ENCODE peak calls at places on chromosome 22, in ten cellular contexts. One of them, this sample, is unnamed.

GRCh38 chr22:47178339-47178738 is 415.9 kb downstream of the TBC1D22A start:
- DNase-seq in CD4-positive, alpha-beta T cell: no peak
- DNase-seq in body of pancreas: no peak
- DNase-seq in GM10248: no peak
- DNase-seq in PC-9: no peak
- DNase-seq in heart right ventricle: no peak
- DNase-seq in SK-N-SH: no peak
- DNase-seq in H9: no peak
- DNase-seq in endothelial cell: no peak
- DNase-seq in colonic mucosa: no peak
- DNase-seq in this sample: no peak

GRCh38 chr22:35489225-35489624 is 51.4 kb upstream of the RASD2 start:
- DNase-seq in CD4-positive, alpha-beta T cell: no peak
- DNase-seq in body of pancreas: no peak
- DNase-seq in GM10248: no peak
- DNase-seq in PC-9: peak
- DNase-seq in heart right ventricle: no peak
- DNase-seq in SK-N-SH: peak
- DNase-seq in H9: no peak
- DNase-seq in endothelial cell: no peak
- DNase-seq in colonic mucosa: no peak
- DNase-seq in this sample: no peak

GRCh38 chr22:38832005-38832978 is 11.5 kb downstream of the NPTXR start:
- DNase-seq in CD4-positive, alpha-beta T cell: no peak
- DNase-seq in body of pancreas: no peak
- DNase-seq in GM10248: no peak
- DNase-seq in PC-9: no peak
- DNase-seq in heart right ventricle: no peak
- DNase-seq in SK-N-SH: no peak
- DNase-seq in H9: no peak
- DNase-seq in endothelial cell: no peak
- DNase-seq in colonic mucosa: no peak
- DNase-seq in this sample: no peak

GRCh38 chr22:29744902-29745301 is 21.9 kb downstream of the ZMAT5 start:
- DNase-seq in CD4-positive, alpha-beta T cell: no peak
- DNase-seq in body of pancreas: no peak
- DNase-seq in GM10248: no peak
- DNase-seq in PC-9: no peak
- DNase-seq in heart right ventricle: no peak
- DNase-seq in SK-N-SH: no peak
- DNase-seq in H9: no peak
- DNase-seq in endothelial cell: no peak
- DNase-seq in colonic mucosa: peak
- DNase-seq in this sample: no peak

GRCh38 chr22:29481265-29482000 is 1.4 kb downstream of the NEFH start:
- DNase-seq in CD4-positive, alpha-beta T cell: no peak
- DNase-seq in body of pancreas: peak
- DNase-seq in GM10248: no peak
- DNase-seq in PC-9: no peak
- DNase-seq in heart right ventricle: no peak
- DNase-seq in SK-N-SH: no peak
- DNase-seq in H9: peak
- DNase-seq in endothelial cell: peak
- DNase-seq in colonic mucosa: no peak
- DNase-seq in this sample: peak

GRCh38 chr22:33328789-33329296 is 270.7 kb upstream of the SYN3 start:
- DNase-seq in CD4-positive, alpha-beta T cell: no peak
- DNase-seq in body of pancreas: no peak
- DNase-seq in GM10248: no peak
- DNase-seq in PC-9: peak
- DNase-seq in heart right ventricle: no peak
- DNase-seq in SK-N-SH: no peak
- DNase-seq in H9: no peak
- DNase-seq in endothelial cell: no peak
- DNase-seq in colonic mucosa: peak
- DNase-seq in this sample: no peak

GRCh38 chr22:45879552-45879949 is 97.4 kb downstream of the WNT7B start:
- DNase-seq in CD4-positive, alpha-beta T cell: no peak
- DNase-seq in body of pancreas: no peak
- DNase-seq in GM10248: no peak
- DNase-seq in PC-9: no peak
- DNase-seq in heart right ventricle: peak
- DNase-seq in SK-N-SH: no peak
- DNase-seq in H9: peak
- DNase-seq in endothelial cell: no peak
- DNase-seq in colonic mucosa: no peak
- DNase-seq in this sample: no peak

GRCh38 chr22:38317995-38318715 is 922 bp upstream of the CSNK1E start:
- DNase-seq in CD4-positive, alpha-beta T cell: no peak
- DNase-seq in body of pancreas: peak
- DNase-seq in GM10248: no peak
- DNase-seq in PC-9: peak
- DNase-seq in heart right ventricle: peak
- DNase-seq in SK-N-SH: no peak
- DNase-seq in H9: no peak
- DNase-seq in endothelial cell: peak
- DNase-seq in colonic mucosa: peak
- DNase-seq in this sample: peak

GRCh38 chr22:48743601-48744282 is 1083.9 kb downstream of the BRD1 start:
- DNase-seq in CD4-positive, alpha-beta T cell: no peak
- DNase-seq in body of pancreas: no peak
- DNase-seq in GM10248: no peak
- DNase-seq in PC-9: no peak
- DNase-seq in heart right ventricle: no peak
- DNase-seq in SK-N-SH: no peak
- DNase-seq in H9: no peak
- DNase-seq in endothelial cell: no peak
- DNase-seq in colonic mucosa: no peak
- DNase-seq in this sample: no peak

GRCh38 chr22:38540731-38541130 is 29.3 kb downstream of the DMC1 start:
- DNase-seq in CD4-positive, alpha-beta T cell: no peak
- DNase-seq in body of pancreas: no peak
- DNase-seq in GM10248: no peak
- DNase-seq in PC-9: no peak
- DNase-seq in heart right ventricle: no peak
- DNase-seq in SK-N-SH: no peak
- DNase-seq in H9: no peak
- DNase-seq in endothelial cell: no peak
- DNase-seq in colonic mucosa: no peak
- DNase-seq in this sample: no peak

GRCh38 chr22:45204751-45205623 is 35.7 kb downstream of the KIAA0930 start:
- DNase-seq in CD4-positive, alpha-beta T cell: no peak
- DNase-seq in body of pancreas: no peak
- DNase-seq in GM10248: no peak
- DNase-seq in PC-9: no peak
- DNase-seq in heart right ventricle: no peak
- DNase-seq in SK-N-SH: peak
- DNase-seq in H9: no peak
- DNase-seq in endothelial cell: no peak
- DNase-seq in colonic mucosa: no peak
- DNase-seq in this sample: no peak

GRCh38 chr22:42303304-42304020 is 33.0 kb upstream of the TCF20 start:
- DNase-seq in CD4-positive, alpha-beta T cell: no peak
- DNase-seq in body of pancreas: no peak
- DNase-seq in GM10248: no peak
- DNase-seq in PC-9: no peak
- DNase-seq in heart right ventricle: no peak
- DNase-seq in SK-N-SH: no peak
- DNase-seq in H9: no peak
- DNase-seq in endothelial cell: no peak
- DNase-seq in colonic mucosa: peak
- DNase-seq in this sample: no peak
- TF ChIP-seq CTCF in CD4-positive, alpha-beta T cell: no peak
- TF ChIP-seq CTCF in body of pancreas: no peak
- TF ChIP-seq CTCF in GM10248: no peak
- TF ChIP-seq CTCF in PC-9: no peak
- TF ChIP-seq CTCF in heart right ventricle: no peak
- TF ChIP-seq CTCF in SK-N-SH: no peak
- TF ChIP-seq CTCF in H9: peak
- TF ChIP-seq CTCF in endothelial cell: no peak
- TF ChIP-seq CTCF in colonic mucosa: no peak
- TF ChIP-seq CTCF in this sample: no peak

DNA sequence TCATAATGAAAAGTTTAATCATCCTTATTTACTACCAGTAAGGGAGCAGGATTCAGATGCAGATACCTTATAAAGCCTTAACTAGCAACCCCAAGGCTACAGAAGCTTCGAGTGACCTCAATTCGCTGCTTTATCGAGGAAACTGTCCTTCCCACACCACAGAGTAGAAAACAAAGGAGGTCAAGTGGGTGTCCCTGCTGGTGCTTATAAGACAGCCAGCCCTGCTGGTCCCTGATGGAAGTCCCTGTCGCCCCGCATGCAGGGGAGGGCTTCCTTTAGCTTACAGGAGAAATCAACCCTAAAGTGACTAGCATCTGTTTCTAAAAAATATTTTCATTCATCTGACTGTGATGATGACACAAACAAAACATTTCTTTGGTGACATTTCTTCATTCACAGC is 7.3 kb downstream of the MN1 start:
- DNase-seq in CD4-positive, alpha-beta T cell: no peak
- DNase-seq in body of pancreas: no peak
- DNase-seq in GM10248: no peak
- DNase-seq in PC-9: no peak
- DNase-seq in heart right ventricle: no peak
- DNase-seq in SK-N-SH: no peak
- DNase-seq in H9: no peak
- DNase-seq in endothelial cell: no peak
- DNase-seq in colonic mucosa: no peak
- DNase-seq in this sample: no peak
- TF ChIP-seq CTCF in CD4-positive, alpha-beta T cell: no peak
- TF ChIP-seq CTCF in body of pancreas: no peak
- TF ChIP-seq CTCF in GM10248: no peak
- TF ChIP-seq CTCF in PC-9: no peak
- TF ChIP-seq CTCF in heart right ventricle: no peak
- TF ChIP-seq CTCF in SK-N-SH: no peak
- TF ChIP-seq CTCF in H9: no peak
- TF ChIP-seq CTCF in endothelial cell: no peak
- TF ChIP-seq CTCF in colonic mucosa: no peak
- TF ChIP-seq CTCF in this sample: no peak

DNA sequence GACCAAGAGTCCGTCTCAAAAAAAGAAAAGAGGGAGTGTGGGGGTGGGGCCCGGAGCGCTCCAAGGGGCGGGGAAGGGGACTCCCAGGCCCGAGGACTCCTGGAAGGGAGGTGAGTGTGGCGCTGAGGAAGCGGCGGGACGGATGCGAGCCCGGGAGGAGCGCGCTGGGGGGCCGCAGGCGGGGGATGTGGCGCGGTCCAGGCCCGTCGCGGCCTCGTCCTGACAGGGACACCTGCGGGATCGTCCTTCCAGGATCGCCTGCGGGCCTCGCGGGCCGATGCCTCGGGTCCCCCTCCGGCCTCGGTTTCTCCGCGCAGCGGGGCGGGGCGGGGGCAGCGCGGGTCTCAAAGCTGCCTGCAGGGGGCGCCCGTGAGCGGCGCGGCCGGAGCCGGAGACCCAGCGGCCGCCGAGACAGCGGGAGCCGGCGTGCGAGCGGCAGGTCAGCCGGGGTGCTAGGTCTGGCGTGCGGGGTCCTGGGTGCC is 3.8 kb upstream of the ADORA2A start:
- DNase-seq in CD4-positive, alpha-beta T cell: peak
- DNase-seq in body of pancreas: peak
- DNase-seq in GM10248: peak
- DNase-seq in PC-9: peak
- DNase-seq in heart right ventricle: peak
- DNase-seq in SK-N-SH: peak
- DNase-seq in H9: peak
- DNase-seq in endothelial cell: peak
- DNase-seq in colonic mucosa: peak
- DNase-seq in this sample: peak
- TF ChIP-seq CTCF in CD4-positive, alpha-beta T cell: peak
- TF ChIP-seq CTCF in body of pancreas: peak
- TF ChIP-seq CTCF in GM10248: peak
- TF ChIP-seq CTCF in PC-9: peak
- TF ChIP-seq CTCF in heart right ventricle: peak
- TF ChIP-seq CTCF in SK-N-SH: peak
- TF ChIP-seq CTCF in H9: peak
- TF ChIP-seq CTCF in endothelial cell: peak
- TF ChIP-seq CTCF in colonic mucosa: peak
- TF ChIP-seq CTCF in this sample: peak

DNA sequence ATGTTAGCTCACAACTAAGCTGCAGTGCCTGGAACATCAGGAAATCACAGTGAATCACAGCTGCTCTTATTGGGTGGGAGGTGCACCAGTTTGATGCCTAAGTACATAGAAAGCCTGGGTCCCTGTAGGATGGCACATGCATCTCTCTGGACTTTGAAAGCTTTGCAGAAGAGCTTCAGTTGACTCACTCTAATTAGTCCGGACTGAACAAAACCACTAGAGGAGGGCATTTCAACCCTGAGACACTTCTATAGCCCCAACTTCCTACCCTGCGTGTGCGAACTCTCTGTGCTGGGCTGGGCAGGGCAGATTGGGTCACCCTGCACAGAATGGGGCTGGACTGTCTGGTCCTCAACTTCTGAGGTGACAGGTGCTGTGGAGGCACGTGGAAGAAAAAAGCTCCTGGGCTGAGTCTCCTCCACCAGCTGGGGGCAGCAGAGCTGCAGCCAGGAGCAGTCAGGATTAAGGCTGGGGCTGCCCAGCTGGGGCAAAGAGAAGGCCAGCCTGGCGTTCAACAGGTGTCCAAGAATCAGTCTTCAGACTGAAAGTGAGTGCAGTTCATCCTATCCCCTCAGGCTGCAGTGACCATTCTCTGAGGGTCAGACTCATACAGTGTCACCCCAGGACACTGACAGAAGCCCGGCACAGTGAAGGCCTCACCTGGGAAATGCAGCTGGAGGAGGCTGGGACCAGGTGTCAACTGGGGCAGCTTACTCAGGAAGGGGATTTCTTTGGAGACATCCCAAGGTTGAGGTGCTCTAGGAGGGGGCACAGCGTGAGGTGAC is 22.1 kb downstream of the GGTLC2 start:
- DNase-seq in CD4-positive, alpha-beta T cell: no peak
- DNase-seq in body of pancreas: peak
- DNase-seq in GM10248: peak
- DNase-seq in PC-9: peak
- DNase-seq in heart right ventricle: no peak
- DNase-seq in SK-N-SH: no peak
- DNase-seq in H9: peak
- DNase-seq in endothelial cell: peak
- DNase-seq in colonic mucosa: peak
- DNase-seq in this sample: no peak
- TF ChIP-seq CTCF in CD4-positive, alpha-beta T cell: no peak
- TF ChIP-seq CTCF in body of pancreas: no peak
- TF ChIP-seq CTCF in GM10248: peak
- TF ChIP-seq CTCF in PC-9: peak
- TF ChIP-seq CTCF in heart right ventricle: no peak
- TF ChIP-seq CTCF in SK-N-SH: peak
- TF ChIP-seq CTCF in H9: peak
- TF ChIP-seq CTCF in endothelial cell: peak
- TF ChIP-seq CTCF in colonic mucosa: peak
- TF ChIP-seq CTCF in this sample: peak

GRCh38 chr22:50274311-50274710 is 4.1 kb upstream of the MAPK11 start:
- DNase-seq in CD4-positive, alpha-beta T cell: no peak
- DNase-seq in body of pancreas: peak
- DNase-seq in GM10248: peak
- DNase-seq in PC-9: peak
- DNase-seq in heart right ventricle: peak
- DNase-seq in SK-N-SH: peak
- DNase-seq in H9: no peak
- DNase-seq in endothelial cell: no peak
- DNase-seq in colonic mucosa: no peak
- DNase-seq in this sample: no peak
- TF ChIP-seq CTCF in CD4-positive, alpha-beta T cell: peak
- TF ChIP-seq CTCF in body of pancreas: no peak
- TF ChIP-seq CTCF in GM10248: peak
- TF ChIP-seq CTCF in PC-9: peak
- TF ChIP-seq CTCF in heart right ventricle: peak
- TF ChIP-seq CTCF in SK-N-SH: peak
- TF ChIP-seq CTCF in H9: peak
- TF ChIP-seq CTCF in endothelial cell: no peak
- TF ChIP-seq CTCF in colonic mucosa: no peak
- TF ChIP-seq CTCF in this sample: peak